ENCODE peak calls at places on chromosomes 3 and 15, in eight cellular contexts. One of them, this sample, is unnamed. For H3K27me3, the result is how much of the 10 kb centered on the place peaks cover.

GRCh38 chr15:45134682-45135604 is 5.1 kb downstream of the DUOX1 start:
- DNase-seq in Karpas-422: no peak
- DNase-seq in left ventricle myocardium inferior: no peak
- DNase-seq in transverse colon: peak
- DNase-seq in psoas muscle: no peak
- DNase-seq in fibroblast of lung: no peak
- DNase-seq in SJSA1: no peak
- DNase-seq in GM06990: no peak
- DNase-seq in this sample: peak

GRCh38 chr3:178536271-178537079 is at the start of gene KCNMB2:
- DNase-seq in Karpas-422: no peak
- DNase-seq in left ventricle myocardium inferior: no peak
- DNase-seq in transverse colon: no peak
- DNase-seq in psoas muscle: no peak
- DNase-seq in fibroblast of lung: peak
- DNase-seq in SJSA1: no peak
- DNase-seq in GM06990: no peak
- DNase-seq in this sample: no peak

GRCh38 chr15:79431636-79432344 is at the start of gene MINAR1:
- DNase-seq in Karpas-422: no peak
- DNase-seq in left ventricle myocardium inferior: no peak
- DNase-seq in transverse colon: no peak
- DNase-seq in psoas muscle: peak
- DNase-seq in fibroblast of lung: peak
- DNase-seq in SJSA1: no peak
- DNase-seq in GM06990: peak
- DNase-seq in this sample: peak

GRCh38 chr15:82532383-82532990 is 7.8 kb downstream of the RPS17 start:
- DNase-seq in Karpas-422: no peak
- DNase-seq in left ventricle myocardium inferior: no peak
- DNase-seq in transverse colon: no peak
- DNase-seq in psoas muscle: no peak
- DNase-seq in fibroblast of lung: no peak
- DNase-seq in SJSA1: no peak
- DNase-seq in GM06990: no peak
- DNase-seq in this sample: no peak

GRCh38 chr3:57545636-57546268 is 1.6 kb upstream of the DNAH12 start:
- DNase-seq in Karpas-422: no peak
- DNase-seq in left ventricle myocardium inferior: no peak
- DNase-seq in transverse colon: no peak
- DNase-seq in psoas muscle: no peak
- DNase-seq in fibroblast of lung: peak
- DNase-seq in SJSA1: no peak
- DNase-seq in GM06990: no peak
- DNase-seq in this sample: peak

GRCh38 chr3:171396048-171396447 is 64.2 kb downstream of the TNIK start:
- DNase-seq in Karpas-422: no peak
- DNase-seq in left ventricle myocardium inferior: no peak
- DNase-seq in transverse colon: no peak
- DNase-seq in psoas muscle: no peak
- DNase-seq in fibroblast of lung: peak
- DNase-seq in SJSA1: no peak
- DNase-seq in GM06990: no peak
- DNase-seq in this sample: no peak

GRCh38 chr3:133937756-133938601 is 42.3 kb upstream of the RAB6B start:
- DNase-seq in Karpas-422: no peak
- DNase-seq in left ventricle myocardium inferior: no peak
- DNase-seq in transverse colon: no peak
- DNase-seq in psoas muscle: no peak
- DNase-seq in fibroblast of lung: peak
- DNase-seq in SJSA1: no peak
- DNase-seq in GM06990: no peak
- DNase-seq in this sample: no peak

GRCh38 chr3:23928525-23928924 is 11.6 kb downstream of the RPL15 start:
- DNase-seq in Karpas-422: no peak
- DNase-seq in left ventricle myocardium inferior: no peak
- DNase-seq in transverse colon: no peak
- DNase-seq in psoas muscle: no peak
- DNase-seq in fibroblast of lung: no peak
- DNase-seq in SJSA1: no peak
- DNase-seq in GM06990: no peak
- DNase-seq in this sample: no peak

GRCh38 chr3:183911087-183911486 is 26.4 kb upstream of the PARL start:
- DNase-seq in Karpas-422: no peak
- DNase-seq in left ventricle myocardium inferior: no peak
- DNase-seq in transverse colon: no peak
- DNase-seq in psoas muscle: no peak
- DNase-seq in fibroblast of lung: no peak
- DNase-seq in SJSA1: no peak
- DNase-seq in GM06990: no peak
- DNase-seq in this sample: no peak

GRCh38 chr3:134309987-134310700 is 59.5 kb upstream of the RYK start:
- DNase-seq in Karpas-422: no peak
- DNase-seq in left ventricle myocardium inferior: no peak
- DNase-seq in transverse colon: peak
- DNase-seq in psoas muscle: no peak
- DNase-seq in fibroblast of lung: peak
- DNase-seq in SJSA1: no peak
- DNase-seq in GM06990: no peak
- DNase-seq in this sample: no peak

GRCh38 chr3:154378311-154378710 is 51.7 kb downstream of the GPR149 start:
- DNase-seq in Karpas-422: no peak
- DNase-seq in left ventricle myocardium inferior: no peak
- DNase-seq in transverse colon: no peak
- DNase-seq in psoas muscle: no peak
- DNase-seq in fibroblast of lung: no peak
- DNase-seq in SJSA1: no peak
- DNase-seq in GM06990: no peak
- DNase-seq in this sample: no peak

GRCh38 chr15:37045859-37046318 is 54.5 kb downstream of the MEIS2 start:
- DNase-seq in Karpas-422: no peak
- DNase-seq in left ventricle myocardium inferior: no peak
- DNase-seq in transverse colon: no peak
- DNase-seq in psoas muscle: no peak
- DNase-seq in fibroblast of lung: no peak
- DNase-seq in SJSA1: no peak
- DNase-seq in GM06990: no peak
- DNase-seq in this sample: no peak

GRCh38 chr15:51751687-51752683 is 588 bp downstream of the TMOD2 start:
- DNase-seq in Karpas-422: peak
- DNase-seq in left ventricle myocardium inferior: peak
- DNase-seq in transverse colon: peak
- DNase-seq in psoas muscle: peak
- DNase-seq in fibroblast of lung: peak
- DNase-seq in SJSA1: peak
- DNase-seq in GM06990: peak
- DNase-seq in this sample: peak

GRCh38 chr15:89068325-89068784 is 19.9 kb upstream of the ABHD2 start:
- DNase-seq in Karpas-422: no peak
- DNase-seq in left ventricle myocardium inferior: no peak
- DNase-seq in transverse colon: no peak
- DNase-seq in psoas muscle: peak
- DNase-seq in fibroblast of lung: peak
- DNase-seq in SJSA1: no peak
- DNase-seq in GM06990: peak
- DNase-seq in this sample: no peak

GRCh38 chr15:31145271-31145911 is 43.9 kb upstream of the TRPM1 start:
- DNase-seq in Karpas-422: no peak
- DNase-seq in left ventricle myocardium inferior: no peak
- DNase-seq in transverse colon: no peak
- DNase-seq in psoas muscle: no peak
- DNase-seq in fibroblast of lung: peak
- DNase-seq in SJSA1: no peak
- DNase-seq in GM06990: no peak
- DNase-seq in this sample: no peak

GRCh38 chr3:171193693-171194092 is 167.2 kb upstream of the SLC2A2 start:
- DNase-seq in Karpas-422: no peak
- DNase-seq in left ventricle myocardium inferior: no peak
- DNase-seq in transverse colon: no peak
- DNase-seq in psoas muscle: no peak
- DNase-seq in fibroblast of lung: peak
- DNase-seq in SJSA1: no peak
- DNase-seq in GM06990: no peak
- DNase-seq in this sample: no peak

GRCh38 chr15:27222479-27222878 is 251.5 kb downstream of the GABRG3 start:
- DNase-seq in Karpas-422: no peak
- DNase-seq in left ventricle myocardium inferior: no peak
- DNase-seq in transverse colon: no peak
- DNase-seq in psoas muscle: no peak
- DNase-seq in fibroblast of lung: peak
- DNase-seq in SJSA1: no peak
- DNase-seq in GM06990: no peak
- DNase-seq in this sample: no peak

GRCh38 chr3:58585005-58585786 is 8.0 kb upstream of the FAM107A start:
- DNase-seq in Karpas-422: peak
- DNase-seq in left ventricle myocardium inferior: peak
- DNase-seq in transverse colon: peak
- DNase-seq in psoas muscle: peak
- DNase-seq in fibroblast of lung: peak
- DNase-seq in SJSA1: peak
- DNase-seq in GM06990: peak
- DNase-seq in this sample: peak

GRCh38 chr3:58584690-58585004 is 7.5 kb upstream of the FAM107A start:
- DNase-seq in Karpas-422: no peak
- DNase-seq in left ventricle myocardium inferior: no peak
- DNase-seq in transverse colon: no peak
- DNase-seq in psoas muscle: no peak
- DNase-seq in fibroblast of lung: peak
- DNase-seq in SJSA1: no peak
- DNase-seq in GM06990: no peak
- DNase-seq in this sample: no peak

GRCh38 chr3:58586776-58587192 is 9.6 kb upstream of the FAM107A start:
- DNase-seq in Karpas-422: no peak
- DNase-seq in left ventricle myocardium inferior: no peak
- DNase-seq in transverse colon: no peak
- DNase-seq in psoas muscle: no peak
- DNase-seq in fibroblast of lung: no peak
- DNase-seq in SJSA1: no peak
- DNase-seq in GM06990: no peak
- DNase-seq in this sample: no peak

GRCh38 chr3:58585994-58586393 is 8.8 kb upstream of the FAM107A start:
- DNase-seq in Karpas-422: no peak
- DNase-seq in left ventricle myocardium inferior: no peak
- DNase-seq in transverse colon: no peak
- DNase-seq in psoas muscle: no peak
- DNase-seq in fibroblast of lung: no peak
- DNase-seq in SJSA1: no peak
- DNase-seq in GM06990: no peak
- DNase-seq in this sample: no peak

DNA sequence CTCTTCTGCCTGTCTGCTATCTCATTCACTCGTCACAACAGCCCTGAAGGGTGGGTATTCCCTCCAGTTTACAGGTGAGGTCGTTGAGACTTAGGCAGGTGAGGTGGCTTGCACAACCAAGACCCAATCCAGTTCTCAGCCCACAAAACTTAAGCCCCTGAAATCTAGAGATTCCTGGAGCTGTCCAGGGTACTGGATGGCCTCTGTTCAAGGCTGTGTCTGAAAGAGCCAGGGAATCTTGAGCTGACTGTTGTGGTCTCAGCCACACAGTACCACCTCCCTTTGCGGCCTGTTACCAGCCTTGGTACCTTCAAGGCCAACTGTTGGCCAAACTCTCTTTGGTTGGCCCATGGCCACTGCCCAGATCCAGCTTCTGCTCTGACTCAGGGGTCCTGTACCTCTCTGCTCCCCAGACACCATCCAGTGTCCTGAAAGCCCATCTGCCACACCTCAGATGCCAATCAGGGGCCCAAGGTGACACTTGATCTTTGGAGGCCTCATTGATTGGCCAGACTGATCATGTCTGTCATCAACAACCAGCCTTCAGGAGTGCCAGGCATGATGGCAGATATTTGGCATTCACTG is 10.9 kb upstream of the FAM107A start:
- DNase-seq in Karpas-422: peak
- DNase-seq in left ventricle myocardium inferior: no peak
- DNase-seq in transverse colon: no peak
- DNase-seq in psoas muscle: no peak
- DNase-seq in fibroblast of lung: peak
- DNase-seq in SJSA1: no peak
- DNase-seq in GM06990: no peak
- DNase-seq in this sample: no peak
- H3K27me3 ChIP-seq in Karpas-422: under half
- H3K27me3 ChIP-seq in left ventricle myocardium inferior: under half
- H3K27me3 ChIP-seq in transverse colon: under half
- H3K27me3 ChIP-seq in psoas muscle: under half
- H3K27me3 ChIP-seq in fibroblast of lung: under half
- H3K27me3 ChIP-seq in SJSA1: under half
- H3K27me3 ChIP-seq in GM06990: under half
- H3K27me3 ChIP-seq in this sample: under half

DNA sequence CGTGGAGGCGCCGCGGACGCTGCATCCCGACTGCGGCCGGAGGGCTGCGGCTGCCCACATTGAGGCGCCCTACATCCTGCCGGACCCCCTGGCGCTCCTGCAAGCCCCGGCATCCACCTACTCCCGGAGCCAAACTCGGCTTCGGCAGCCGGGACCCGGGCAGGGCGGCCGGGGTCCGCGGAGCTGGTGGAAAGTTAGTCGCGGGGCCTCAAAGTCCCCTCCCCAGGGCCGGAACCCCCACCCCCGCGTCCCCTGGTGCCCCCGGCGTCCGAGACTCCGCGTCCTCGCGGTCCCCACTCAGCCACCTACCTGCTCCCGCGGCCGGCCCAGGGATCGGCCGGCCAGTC is 281 bp downstream of the MEGF11 start:
- DNase-seq in Karpas-422: no peak
- DNase-seq in left ventricle myocardium inferior: no peak
- DNase-seq in transverse colon: no peak
- DNase-seq in psoas muscle: no peak
- DNase-seq in fibroblast of lung: no peak
- DNase-seq in SJSA1: no peak
- DNase-seq in GM06990: no peak
- DNase-seq in this sample: no peak
- H3K27me3 ChIP-seq in Karpas-422: under half
- H3K27me3 ChIP-seq in left ventricle myocardium inferior: half or more
- H3K27me3 ChIP-seq in transverse colon: half or more
- H3K27me3 ChIP-seq in psoas muscle: half or more
- H3K27me3 ChIP-seq in fibroblast of lung: half or more
- H3K27me3 ChIP-seq in SJSA1: half or more
- H3K27me3 ChIP-seq in GM06990: under half
- H3K27me3 ChIP-seq in this sample: under half

DNA sequence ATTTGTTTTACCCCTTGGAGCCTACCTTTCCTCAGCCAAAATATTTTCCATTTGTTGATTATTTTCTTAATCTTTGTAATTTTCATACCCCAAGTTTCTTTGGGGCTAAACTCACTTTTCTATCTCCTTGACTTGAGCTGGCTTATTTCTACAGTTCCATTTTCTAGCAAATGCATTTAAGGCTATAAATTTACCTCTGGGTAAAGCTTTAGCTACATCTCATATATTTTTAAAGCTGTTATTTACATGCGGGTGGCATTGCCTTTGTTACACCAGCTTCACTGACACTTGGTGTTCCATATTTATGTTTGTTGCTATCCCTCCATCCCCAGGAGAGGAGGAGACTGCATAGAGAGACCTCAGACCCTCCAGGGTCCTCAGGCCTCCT is 136.3 kb downstream of the NUP210 start:
- DNase-seq in Karpas-422: no peak
- DNase-seq in left ventricle myocardium inferior: no peak
- DNase-seq in transverse colon: no peak
- DNase-seq in psoas muscle: no peak
- DNase-seq in fibroblast of lung: no peak
- DNase-seq in SJSA1: no peak
- DNase-seq in GM06990: no peak
- DNase-seq in this sample: no peak
- H3K27me3 ChIP-seq in Karpas-422: under half
- H3K27me3 ChIP-seq in left ventricle myocardium inferior: half or more
- H3K27me3 ChIP-seq in transverse colon: half or more
- H3K27me3 ChIP-seq in psoas muscle: half or more
- H3K27me3 ChIP-seq in fibroblast of lung: under half
- H3K27me3 ChIP-seq in SJSA1: under half
- H3K27me3 ChIP-seq in GM06990: under half
- H3K27me3 ChIP-seq in this sample: under half

GRCh38 chr15:73908030-73908821 is 18.0 kb upstream of the LOXL1 start:
- DNase-seq in Karpas-422: peak
- DNase-seq in left ventricle myocardium inferior: peak
- DNase-seq in transverse colon: peak
- DNase-seq in psoas muscle: peak
- DNase-seq in fibroblast of lung: peak
- DNase-seq in SJSA1: peak
- DNase-seq in GM06990: peak
- DNase-seq in this sample: peak
- H3K27me3 ChIP-seq in Karpas-422: under half
- H3K27me3 ChIP-seq in left ventricle myocardium inferior: under half
- H3K27me3 ChIP-seq in transverse colon: under half
- H3K27me3 ChIP-seq in psoas muscle: under half
- H3K27me3 ChIP-seq in fibroblast of lung: under half
- H3K27me3 ChIP-seq in SJSA1: under half
- H3K27me3 ChIP-seq in GM06990: under half
- H3K27me3 ChIP-seq in this sample: under half

This sample was measured in testis.